ENCODE peak calls at places on chromosomes 5 and 9, in seven cellular contexts. M is astrocyte of the cerebellum; C is RWPE1; K is stimulated activated CD4-positive, alpha-beta T cell treated with anti-CD3 and anti-CD28 coated beads, Interleukin-15, amount 100 ng/mL, for 1 hour; V is CD8-positive, alpha-beta memory T cell; U is stimulated activated CD8-positive, alpha-beta memory T cell treated with anti-CD3 and anti-CD28 coated beads, Interleukin-15, amount 100 ng/mL, for 1 hour; F is progenitor cell of endocrine pancreas. A is an unnamed sample.

GRCh38 chr5:111948078-111948477 is 191.1 kb upstream of the NREP start:
- DNase-seq in U (no peak), F (no peak), C (no peak), M (no peak), K (no peak), V (no peak), A (no peak)

GRCh38 chr9:137199411-137200121 is 975 bp downstream of the TPRN start:
- DNase-seq in C (no peak), M (no peak), U (no peak), V (no peak), F (no peak), K (no peak), A (no peak)

GRCh38 chr9:13215791-13216554 is 63.5 kb downstream of the MPDZ start:
- DNase-seq in K (no peak), U (no peak), V (no peak), C (no peak), F (no peak), M (no peak), A (no peak)

GRCh38 chr5:164934561-164934960 is 1429.1 kb downstream of the MAT2B start:
- DNase-seq in M (no peak), V (no peak), F (no peak), K (no peak), C (no peak), U (no peak), A (no peak)

GRCh38 chr5:67095346-67095871 is 101.2 kb downstream of the CD180 start:
- DNase-seq in K (no peak), F (no peak), U (no peak), C (no peak), V (no peak), M (no peak), A (no peak)

GRCh38 chr9:133359420-133360175 is 3.2 kb downstream of the SURF2 start:
- DNase-seq in C (no peak), F (no peak), V (no peak), M (no peak), K (no peak), U (no peak), A (no peak)

GRCh38 chr9:121282309-121283071 is 14.5 kb downstream of the GSN start:
- DNase-seq in U (no peak), V (no peak), F (no peak), C (peak; percentile 69), K (no peak), M (no peak), A (no peak)

GRCh38 chr5:51187953-51188591 is 195.2 kb upstream of the ISL1 start:
- DNase-seq in V (no peak), F (no peak), K (no peak), U (no peak), M (no peak), C (no peak), A (no peak)

GRCh38 chr9:36939655-36940578 is 94.2 kb downstream of the PAX5 start:
- DNase-seq in V (no peak), C (no peak), K (no peak), U (no peak), F (no peak), M (no peak), A (no peak)

GRCh38 chr9:114139061-114139460 is 16.3 kb upstream of the COL27A1 start:
- DNase-seq in V (no peak), U (no peak), F (no peak), K (no peak), M (no peak), C (no peak), A (no peak)

GRCh38 chr9:10045598-10045997 is 567.2 kb downstream of the PTPRD start:
- DNase-seq in V (no peak), K (no peak), F (no peak), U (no peak), C (no peak), M (peak; percentile 5), A (no peak)

GRCh38 chr5:80150731-80151130 is 105.1 kb downstream of the SERINC5 start:
- DNase-seq in K (no peak), V (no peak), U (no peak), C (no peak), M (no peak), F (no peak), A (no peak)

GRCh38 chr9:95037789-95038521 is 279.6 kb downstream of the FANCC start:
- DNase-seq in K (no peak), U (no peak), M (no peak), V (no peak), F (no peak), C (peak; percentile 87), A (no peak)

GRCh38 chr5:118095100-118095499 is 893.2 kb downstream of the DTWD2 start:
- DNase-seq in U (no peak), K (no peak), M (peak; percentile 8), V (no peak), C (no peak), F (no peak), A (no peak)